ENCODE peak calls at places on chromosomes 11 and 22, in nine cellular contexts. One of them, this sample, is unnamed.

GRCh38 chr22:37491106-37491505 is 4.9 kb upstream of the MFNG start:
- DNase-seq in brain microvascular endothelial cell: no peak
- DNase-seq in A549: no peak
- DNase-seq in endothelial cell of umbilical vein: no peak
- DNase-seq in IMR-90: no peak
- DNase-seq in GM23248: no peak
- DNase-seq in CD8-positive, alpha-beta memory T cell: no peak
- DNase-seq in gastrocnemius medialis: no peak
- DNase-seq in endodermal cell: no peak
- DNase-seq in this sample: no peak

GRCh38 chr11:2862950-2863618 is 22.5 kb downstream of the CDKN1C start:
- DNase-seq in brain microvascular endothelial cell: no peak
- DNase-seq in A549: no peak
- DNase-seq in endothelial cell of umbilical vein: no peak
- DNase-seq in IMR-90: peak
- DNase-seq in GM23248: peak
- DNase-seq in CD8-positive, alpha-beta memory T cell: no peak
- DNase-seq in gastrocnemius medialis: no peak
- DNase-seq in endodermal cell: peak
- DNase-seq in this sample: no peak

GRCh38 chr11:119759324-119759723 is 30.3 kb upstream of the NECTIN1 start:
- DNase-seq in brain microvascular endothelial cell: peak
- DNase-seq in A549: no peak
- DNase-seq in endothelial cell of umbilical vein: no peak
- DNase-seq in IMR-90: peak
- DNase-seq in GM23248: peak
- DNase-seq in CD8-positive, alpha-beta memory T cell: no peak
- DNase-seq in gastrocnemius medialis: no peak
- DNase-seq in endodermal cell: peak
- DNase-seq in this sample: no peak

GRCh38 chr22:48949375-48950149 is 878.1 kb downstream of the BRD1 start:
- DNase-seq in brain microvascular endothelial cell: no peak
- DNase-seq in A549: no peak
- DNase-seq in endothelial cell of umbilical vein: no peak
- DNase-seq in IMR-90: no peak
- DNase-seq in GM23248: no peak
- DNase-seq in CD8-positive, alpha-beta memory T cell: no peak
- DNase-seq in gastrocnemius medialis: no peak
- DNase-seq in endodermal cell: no peak
- DNase-seq in this sample: no peak

GRCh38 chr11:80096736-80097135 is 655.9 kb upstream of the TENM4 start:
- DNase-seq in brain microvascular endothelial cell: peak
- DNase-seq in A549: no peak
- DNase-seq in endothelial cell of umbilical vein: no peak
- DNase-seq in IMR-90: peak
- DNase-seq in GM23248: peak
- DNase-seq in CD8-positive, alpha-beta memory T cell: no peak
- DNase-seq in gastrocnemius medialis: no peak
- DNase-seq in endodermal cell: no peak
- DNase-seq in this sample: no peak

GRCh38 chr11:117523680-117524079 is 196.0 kb downstream of the CEP164 start:
- DNase-seq in brain microvascular endothelial cell: peak
- DNase-seq in A549: no peak
- DNase-seq in endothelial cell of umbilical vein: no peak
- DNase-seq in IMR-90: peak
- DNase-seq in GM23248: peak
- DNase-seq in CD8-positive, alpha-beta memory T cell: no peak
- DNase-seq in gastrocnemius medialis: no peak
- DNase-seq in endodermal cell: no peak
- DNase-seq in this sample: no peak

GRCh38 chr11:10050561-10050960 is 243.5 kb downstream of the SBF2 start:
- DNase-seq in brain microvascular endothelial cell: peak
- DNase-seq in A549: peak
- DNase-seq in endothelial cell of umbilical vein: peak
- DNase-seq in IMR-90: peak
- DNase-seq in GM23248: peak
- DNase-seq in CD8-positive, alpha-beta memory T cell: no peak
- DNase-seq in gastrocnemius medialis: no peak
- DNase-seq in endodermal cell: no peak
- DNase-seq in this sample: no peak

GRCh38 chr22:49664891-49665290 is 162.8 kb downstream of the BRD1 start:
- DNase-seq in brain microvascular endothelial cell: no peak
- DNase-seq in A549: no peak
- DNase-seq in endothelial cell of umbilical vein: peak
- DNase-seq in IMR-90: no peak
- DNase-seq in GM23248: no peak
- DNase-seq in CD8-positive, alpha-beta memory T cell: no peak
- DNase-seq in gastrocnemius medialis: no peak
- DNase-seq in endodermal cell: peak
- DNase-seq in this sample: no peak

GRCh38 chr11:41878158-41878557 is 418.7 kb upstream of the LRRC4C start:
- DNase-seq in brain microvascular endothelial cell: peak
- DNase-seq in A549: peak
- DNase-seq in endothelial cell of umbilical vein: no peak
- DNase-seq in IMR-90: no peak
- DNase-seq in GM23248: no peak
- DNase-seq in CD8-positive, alpha-beta memory T cell: no peak
- DNase-seq in gastrocnemius medialis: no peak
- DNase-seq in endodermal cell: no peak
- DNase-seq in this sample: no peak

GRCh38 chr11:108780119-108780518 is 115.2 kb downstream of the DDX10 start:
- DNase-seq in brain microvascular endothelial cell: no peak
- DNase-seq in A549: no peak
- DNase-seq in endothelial cell of umbilical vein: no peak
- DNase-seq in IMR-90: peak
- DNase-seq in GM23248: no peak
- DNase-seq in CD8-positive, alpha-beta memory T cell: no peak
- DNase-seq in gastrocnemius medialis: no peak
- DNase-seq in endodermal cell: no peak
- DNase-seq in this sample: no peak

DNA sequence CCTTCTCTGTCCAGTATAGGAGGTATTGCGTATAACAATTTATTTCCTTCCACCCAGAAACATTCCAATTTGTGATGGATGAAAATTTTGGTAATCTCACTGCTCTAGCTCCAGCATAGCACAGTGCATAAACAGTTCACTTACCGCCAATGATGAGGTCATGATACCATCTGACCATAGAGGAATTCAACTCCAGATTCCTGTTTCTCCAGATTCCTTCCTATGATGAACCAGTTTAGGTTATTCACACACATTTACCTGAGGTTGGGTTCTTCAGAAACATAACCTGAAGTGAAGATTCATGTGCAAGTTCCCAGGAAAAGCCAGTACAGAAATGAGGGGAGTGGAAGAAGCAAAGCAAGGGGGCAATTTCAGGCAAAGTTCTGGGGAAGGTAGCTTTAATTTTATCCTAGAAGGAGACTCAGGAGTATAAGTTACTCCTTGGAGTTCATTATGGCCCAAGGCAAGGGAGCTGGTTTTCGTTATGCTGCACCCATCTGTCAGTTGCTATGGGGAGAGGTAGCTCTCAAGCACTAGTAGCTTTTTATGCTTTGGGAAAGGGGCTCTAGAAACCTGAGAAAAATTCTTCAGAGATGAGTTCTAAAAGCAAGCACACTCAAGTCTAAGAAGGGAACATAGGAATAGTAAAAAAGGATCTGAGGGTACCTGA is 121.6 kb downstream of the CASP12 start:
- DNase-seq in brain microvascular endothelial cell: no peak
- DNase-seq in A549: no peak
- DNase-seq in endothelial cell of umbilical vein: no peak
- DNase-seq in IMR-90: peak
- DNase-seq in GM23248: no peak
- DNase-seq in CD8-positive, alpha-beta memory T cell: no peak
- DNase-seq in gastrocnemius medialis: no peak
- DNase-seq in endodermal cell: no peak
- DNase-seq in this sample: no peak
- H3K27ac ChIP-seq in brain microvascular endothelial cell: no peak
- H3K27ac ChIP-seq in A549: no peak
- H3K27ac ChIP-seq in endothelial cell of umbilical vein: no peak
- H3K27ac ChIP-seq in IMR-90: no peak
- H3K27ac ChIP-seq in GM23248: no peak
- H3K27ac ChIP-seq in CD8-positive, alpha-beta memory T cell: no peak
- H3K27ac ChIP-seq in gastrocnemius medialis: no peak
- H3K27ac ChIP-seq in endodermal cell: no peak
- H3K27ac ChIP-seq in this sample: no peak

DNA sequence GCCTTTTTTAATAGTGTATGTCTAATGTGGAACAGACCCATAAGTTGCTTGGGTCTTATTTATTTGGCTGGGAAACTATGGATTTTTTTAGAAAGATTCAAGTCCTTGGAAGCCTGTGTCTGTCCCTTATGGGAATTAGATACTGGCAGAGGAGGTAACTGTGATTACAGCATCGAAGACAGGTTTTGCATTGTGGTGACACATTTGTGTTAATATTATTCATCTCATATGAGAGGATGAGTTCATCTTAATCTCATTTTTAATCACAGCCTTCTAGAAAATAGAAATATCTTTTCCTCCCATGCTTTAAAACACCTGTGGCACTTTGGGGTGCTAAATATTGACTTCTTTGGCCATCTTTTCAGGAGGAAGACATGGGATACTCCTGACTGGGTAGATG is 9.2 kb downstream of the TAB1 start:
- DNase-seq in brain microvascular endothelial cell: no peak
- DNase-seq in A549: no peak
- DNase-seq in endothelial cell of umbilical vein: no peak
- DNase-seq in IMR-90: no peak
- DNase-seq in GM23248: peak
- DNase-seq in CD8-positive, alpha-beta memory T cell: no peak
- DNase-seq in gastrocnemius medialis: no peak
- DNase-seq in endodermal cell: no peak
- DNase-seq in this sample: no peak
- H3K27ac ChIP-seq in brain microvascular endothelial cell: no peak
- H3K27ac ChIP-seq in A549: no peak
- H3K27ac ChIP-seq in endothelial cell of umbilical vein: no peak
- H3K27ac ChIP-seq in IMR-90: no peak
- H3K27ac ChIP-seq in GM23248: no peak
- H3K27ac ChIP-seq in CD8-positive, alpha-beta memory T cell: no peak
- H3K27ac ChIP-seq in gastrocnemius medialis: no peak
- H3K27ac ChIP-seq in endodermal cell: no peak
- H3K27ac ChIP-seq in this sample: no peak

DNA sequence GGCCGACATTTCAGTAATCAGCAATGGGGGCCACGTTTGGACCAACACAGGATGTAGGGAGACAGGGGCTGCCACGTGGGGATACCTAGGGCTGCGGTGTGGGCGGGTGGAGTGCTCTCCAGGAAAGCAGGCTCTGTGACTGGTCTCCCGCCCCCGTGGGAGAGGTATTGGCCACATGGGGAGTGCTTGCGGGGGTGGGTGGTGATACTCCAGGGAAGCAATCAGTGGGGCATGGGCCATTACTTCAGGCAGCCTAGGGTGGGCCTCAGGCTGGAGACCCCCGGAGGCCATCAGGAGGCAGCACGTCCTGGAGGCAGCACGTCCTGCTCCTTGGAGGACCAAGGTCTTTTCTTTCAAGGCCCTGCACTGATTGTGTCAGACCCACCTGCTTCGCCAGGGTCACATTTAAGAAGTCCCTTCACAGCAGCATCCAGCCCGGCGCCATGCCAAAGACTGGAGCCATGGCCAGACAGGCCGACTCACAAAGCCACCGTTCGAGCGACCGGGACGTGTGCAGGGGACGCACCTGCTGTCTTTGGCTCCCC is 3.0 kb upstream of the MUC2 start:
- DNase-seq in brain microvascular endothelial cell: no peak
- DNase-seq in A549: no peak
- DNase-seq in endothelial cell of umbilical vein: no peak
- DNase-seq in IMR-90: no peak
- DNase-seq in GM23248: no peak
- DNase-seq in CD8-positive, alpha-beta memory T cell: peak
- DNase-seq in gastrocnemius medialis: no peak
- DNase-seq in endodermal cell: no peak
- DNase-seq in this sample: no peak
- H3K27ac ChIP-seq in brain microvascular endothelial cell: no peak
- H3K27ac ChIP-seq in A549: peak
- H3K27ac ChIP-seq in endothelial cell of umbilical vein: no peak
- H3K27ac ChIP-seq in IMR-90: no peak
- H3K27ac ChIP-seq in GM23248: no peak
- H3K27ac ChIP-seq in CD8-positive, alpha-beta memory T cell: no peak
- H3K27ac ChIP-seq in gastrocnemius medialis: no peak
- H3K27ac ChIP-seq in endodermal cell: no peak
- H3K27ac ChIP-seq in this sample: no peak

DNA sequence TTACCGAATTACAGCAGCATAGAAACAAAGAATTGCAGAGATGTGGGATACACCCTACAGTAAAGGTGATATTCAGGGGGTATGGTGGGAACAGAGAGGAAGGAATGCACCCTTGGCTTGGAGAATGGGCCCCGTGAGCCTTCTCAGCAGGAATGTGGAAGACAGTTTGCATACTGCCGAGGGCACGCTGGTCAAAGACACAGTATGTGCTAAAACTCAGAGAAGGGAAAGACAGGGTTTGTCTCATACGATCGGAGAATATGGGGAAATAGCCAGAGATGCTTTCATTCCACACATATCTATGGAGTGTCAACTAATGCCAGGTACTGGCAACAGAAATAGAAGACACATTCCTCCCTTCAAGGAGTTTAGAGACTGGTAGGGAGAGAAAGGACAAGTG is 36.9 kb downstream of the UBASH3B start:
- DNase-seq in brain microvascular endothelial cell: no peak
- DNase-seq in A549: no peak
- DNase-seq in endothelial cell of umbilical vein: no peak
- DNase-seq in IMR-90: no peak
- DNase-seq in GM23248: no peak
- DNase-seq in CD8-positive, alpha-beta memory T cell: no peak
- DNase-seq in gastrocnemius medialis: no peak
- DNase-seq in endodermal cell: peak
- DNase-seq in this sample: no peak
- H3K27ac ChIP-seq in brain microvascular endothelial cell: peak
- H3K27ac ChIP-seq in A549: no peak
- H3K27ac ChIP-seq in endothelial cell of umbilical vein: no peak
- H3K27ac ChIP-seq in IMR-90: no peak
- H3K27ac ChIP-seq in GM23248: no peak
- H3K27ac ChIP-seq in CD8-positive, alpha-beta memory T cell: no peak
- H3K27ac ChIP-seq in gastrocnemius medialis: peak
- H3K27ac ChIP-seq in endodermal cell: no peak
- H3K27ac ChIP-seq in this sample: peak

DNA sequence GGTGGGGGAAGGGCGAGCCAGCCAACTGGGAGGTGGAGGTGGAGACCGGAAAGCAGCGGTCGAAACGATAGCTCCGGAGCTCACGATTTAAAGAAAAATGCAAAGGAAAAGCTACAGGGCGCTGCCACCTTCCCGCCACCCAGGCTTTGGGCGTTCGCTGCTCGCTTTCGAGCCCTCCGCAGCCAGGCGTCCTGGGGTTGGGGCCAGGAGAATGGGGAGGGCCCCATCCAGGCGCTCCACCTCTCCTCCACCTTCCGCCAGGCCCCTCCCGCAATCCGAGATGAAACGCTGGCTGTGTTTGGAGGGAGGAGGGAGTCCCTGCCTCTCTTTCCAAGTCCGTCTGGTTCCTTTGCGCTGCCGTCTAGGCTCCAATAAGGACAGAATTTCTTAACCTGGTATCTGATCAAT is 452 bp upstream of the ABTB2 start:
- DNase-seq in brain microvascular endothelial cell: no peak
- DNase-seq in A549: peak
- DNase-seq in endothelial cell of umbilical vein: peak
- DNase-seq in IMR-90: peak
- DNase-seq in GM23248: peak
- DNase-seq in CD8-positive, alpha-beta memory T cell: no peak
- DNase-seq in gastrocnemius medialis: peak
- DNase-seq in endodermal cell: no peak
- DNase-seq in this sample: peak
- H3K27ac ChIP-seq in brain microvascular endothelial cell: no peak
- H3K27ac ChIP-seq in A549: peak
- H3K27ac ChIP-seq in endothelial cell of umbilical vein: no peak
- H3K27ac ChIP-seq in IMR-90: no peak
- H3K27ac ChIP-seq in GM23248: no peak
- H3K27ac ChIP-seq in CD8-positive, alpha-beta memory T cell: peak
- H3K27ac ChIP-seq in gastrocnemius medialis: peak
- H3K27ac ChIP-seq in endodermal cell: peak
- H3K27ac ChIP-seq in this sample: peak

GRCh38 chr11:76025817-76026216 is 180.5 kb downstream of the WNT11 start:
- DNase-seq in brain microvascular endothelial cell: no peak
- DNase-seq in A549: no peak
- DNase-seq in endothelial cell of umbilical vein: no peak
- DNase-seq in IMR-90: no peak
- DNase-seq in GM23248: no peak
- DNase-seq in CD8-positive, alpha-beta memory T cell: no peak
- DNase-seq in gastrocnemius medialis: no peak
- DNase-seq in endodermal cell: peak
- DNase-seq in this sample: no peak
- H3K27ac ChIP-seq in brain microvascular endothelial cell: peak
- H3K27ac ChIP-seq in A549: no peak
- H3K27ac ChIP-seq in endothelial cell of umbilical vein: no peak
- H3K27ac ChIP-seq in IMR-90: no peak
- H3K27ac ChIP-seq in GM23248: no peak
- H3K27ac ChIP-seq in CD8-positive, alpha-beta memory T cell: no peak
- H3K27ac ChIP-seq in gastrocnemius medialis: no peak
- H3K27ac ChIP-seq in endodermal cell: no peak
- H3K27ac ChIP-seq in this sample: no peak